ENCODE peak calls at places on chromosomes 1 and 21, in nine cellular contexts. K is upper lobe of right lung; N is H1; A is lung; H is CD8-positive, alpha-beta memory T cell; E is BE2C; C is tibial artery; U is IMR-90; T is esophagus squamous epithelium. B is an unnamed sample.
A peak's percentile ranks its signal among the peaks of the same experiment; 100 is the strongest.

GRCh38 chr1:62494137-62494536 is 57.3 kb downstream of the USP1 start:
- DNase-seq in K (no peak), N (no peak), A (no peak), H (no peak), E (no peak), C (no peak), U (no peak), T (no peak), B (no peak)

GRCh38 chr21:35743571-35743970 is 316.8 kb downstream of the SETD4 start:
- DNase-seq in K (no peak), N (no peak), A (no peak), H (no peak), E (no peak), C (no peak), U (peak; percentile 51), T (no peak), B (no peak)

GRCh38 chr1:98660941-98661543 is 479 bp upstream of the SNX7 start:
- DNase-seq in K (no peak), N (no peak), A (no peak), H (no peak), E (no peak), C (no peak), U (peak; percentile 2), T (no peak), B (no peak)

GRCh38 chr1:14345925-14346550 is 252.4 kb upstream of the KAZN start:
- DNase-seq in K (no peak), N (no peak), A (no peak), H (no peak), E (no peak), C (no peak), U (no peak), T (no peak), B (no peak)

GRCh38 chr1:164719676-164720075 is 160.7 kb downstream of the PBX1 start:
- DNase-seq in K (no peak), N (no peak), A (no peak), H (no peak), E (no peak), C (no peak), U (no peak), T (no peak), B (no peak)

GRCh38 chr1:209434631-209435217 is 148.8 kb upstream of the CAMK1G start:
- DNase-seq in K (no peak), N (no peak), A (no peak), H (no peak), E (no peak), C (no peak), U (no peak), T (no peak), B (no peak)

GRCh38 chr1:16212251-16212961 is at the start of gene ARHGEF19:
- DNase-seq in K (peak; percentile 88), N (peak; percentile 87), A (peak; percentile 80), H (no peak), E (no peak), C (no peak), U (no peak), T (no peak), B (peak; percentile 66)

GRCh38 chr1:193971595-193971994 is 785.2 kb upstream of the B3GALT2 start:
- DNase-seq in K (no peak), N (no peak), A (no peak), H (no peak), E (no peak), C (no peak), U (peak; percentile 61), T (no peak), B (no peak)

GRCh38 chr1:104671684-104672353 is 922.1 kb downstream of the AMY1C start:
- DNase-seq in K (no peak), N (no peak), A (no peak), H (no peak), E (no peak), C (no peak), U (no peak), T (no peak), B (peak; percentile 4)

GRCh38 chr1:180415985-180416633 is 86.3 kb downstream of the ACBD6 start:
- DNase-seq in K (no peak), N (no peak), A (no peak), H (no peak), E (no peak), C (no peak), U (peak; percentile 55), T (no peak), B (peak; percentile 16)

GRCh38 chr1:203627819-203628184 is 1.2 kb downstream of the ATP2B4 start:
- DNase-seq in K (no peak), N (no peak), A (peak; percentile 38), H (no peak), E (no peak), C (peak; percentile 51), U (no peak), T (no peak), B (peak; percentile 43)

GRCh38 chr1:203308205-203309114 is 3.1 kb downstream of the BTG2 start:
- DNase-seq in K (no peak), N (no peak), A (no peak), H (no peak), E (no peak), C (peak; percentile 20), U (no peak), T (no peak), B (peak; percentile 28)

GRCh38 chr1:151526735-151527520 is 13.2 kb upstream of the TUFT1 start:
- DNase-seq in K (no peak), N (no peak), A (no peak), H (no peak), E (peak; percentile 63), C (no peak), U (no peak), T (no peak), B (no peak)

GRCh38 chr1:23210351-23210785 is 6.9 kb downstream of the HTR1D start:
- DNase-seq in K (no peak), N (peak; percentile 65), A (no peak), H (no peak), E (no peak), C (no peak), U (no peak), T (no peak), B (no peak)

GRCh38 chr1:203002951-203003350 is 4.2 kb upstream of the TMEM183A start:
- DNase-seq in K (no peak), N (no peak), A (no peak), H (no peak), E (no peak), C (no peak), U (no peak), T (no peak), B (no peak)

GRCh38 chr1:56477164-56478111 is 101.9 kb downstream of the PLPP3 start:
- DNase-seq in K (peak; percentile 89), N (peak; percentile 67), A (peak; percentile 74), H (no peak), E (peak; percentile 19), C (peak; percentile 67), U (peak; percentile 65), T (no peak), B (peak; percentile 61)

GRCh38 chr21:28827422-28827821 is 165.3 kb downstream of the LTN1 start:
- DNase-seq in K (no peak), N (no peak), A (no peak), H (no peak), E (no peak), C (no peak), U (peak; percentile 46), T (no peak), B (no peak)

GRCh38 chr1:64183985-64184440 is 19.4 kb upstream of the UBE2U start:
- DNase-seq in K (no peak), N (no peak), A (no peak), H (no peak), E (no peak), C (no peak), U (peak; percentile 93), T (no peak), B (no peak)

GRCh38 chr1:82065917-82066316 is 265.2 kb downstream of the ADGRL2 start:
- DNase-seq in K (no peak), N (no peak), A (no peak), H (no peak), E (no peak), C (no peak), U (no peak), T (no peak), B (no peak)

GRCh38 chr1:167563579-167564246 is 10.2 kb upstream of the CREG1 start:
- DNase-seq in K (no peak), N (no peak), A (no peak), H (no peak), E (peak; percentile 55), C (peak; percentile 51), U (no peak), T (no peak), B (peak; percentile 23)

DNA sequence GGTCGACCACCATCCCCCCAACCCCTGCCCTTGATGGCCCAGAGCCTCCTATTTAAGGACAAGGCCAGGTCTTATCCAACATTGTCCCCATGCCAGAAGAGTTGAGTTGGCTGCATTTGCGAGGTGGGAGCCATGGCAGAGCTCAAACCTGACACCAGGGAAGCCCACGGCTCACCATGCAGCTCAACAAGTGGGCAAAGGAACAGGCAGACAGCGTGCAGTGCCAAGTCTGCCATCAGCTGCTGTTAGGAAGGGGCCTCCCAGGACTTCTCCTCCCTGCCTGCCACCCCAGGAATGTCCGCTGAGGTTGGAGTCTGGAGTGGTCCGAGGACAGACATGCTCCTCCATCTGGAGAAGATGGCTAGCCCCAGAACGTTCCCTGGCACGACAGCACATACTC is 19.9 kb downstream of the SLC45A3 start:
- DNase-seq in K (peak; percentile 52), N (no peak), A (no peak), H (no peak), E (no peak), C (no peak), U (no peak), T (no peak), B (no peak)
- H3K4me1 ChIP-seq in K (peaks cover 3% of the 10 kb centered on the region), N (peaks cover 9% of the 10 kb centered on the region), A (no peaks in the 10 kb centered on the region), H (no peaks in the 10 kb centered on the region), E (no peaks in the 10 kb centered on the region), C (peaks cover 3% of the 10 kb centered on the region), U (peaks cover 7% of the 10 kb centered on the region), T (peaks cover 11% of the 10 kb centered on the region), B (no peaks in the 10 kb centered on the region)

DNA sequence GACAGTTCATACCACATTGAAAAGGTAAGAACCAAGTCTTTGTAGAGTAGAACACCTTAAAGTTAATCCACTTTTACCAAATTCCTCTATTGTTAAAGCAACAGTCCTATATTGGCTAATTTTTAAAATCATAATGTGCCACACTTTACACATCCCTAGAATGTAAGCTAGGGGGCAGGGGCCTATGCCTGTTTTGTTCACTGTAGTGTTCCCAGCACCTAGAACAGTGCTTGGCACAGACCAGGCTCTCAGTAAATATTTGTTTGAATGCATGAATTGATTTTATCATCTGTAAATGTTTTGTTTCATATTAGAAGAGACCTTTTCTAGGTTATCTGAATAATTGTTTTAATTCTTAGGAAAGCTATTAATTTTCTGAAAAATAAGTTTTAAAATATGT is 9.1 kb downstream of the SMAP2 start:
- DNase-seq in K (no peak), N (no peak), A (no peak), H (no peak), E (no peak), C (no peak), U (no peak), T (no peak), B (no peak)
- H3K4me3 ChIP-seq in K (no peak overlapping the region), N (no peak overlapping the region), A (no peak overlapping the region), H (peak overlapping the region; percentile 40), E (peak overlapping the region; percentile 6), C (no peak overlapping the region), U (no peak overlapping the region), T (no peak overlapping the region), B (no peak overlapping the region)

GRCh38 chr21:44713130-44713529 is 1.8 kb upstream of the TSPEAR start:
- DNase-seq in K (peak; percentile 32), N (peak; percentile 45), A (no peak), H (no peak), E (no peak), C (no peak), U (no peak), T (no peak), B (no peak)
- H3K4me1 ChIP-seq in K (peaks cover 8% of the 10 kb centered on the region), N (peaks cover 41% of the 10 kb centered on the region), A (no peaks in the 10 kb centered on the region), H (peaks cover 35% of the 10 kb centered on the region), E (no peaks in the 10 kb centered on the region), C (peaks cover 6% of the 10 kb centered on the region), U (peaks cover 1% of the 10 kb centered on the region), T (peaks cover 13% of the 10 kb centered on the region), B (peaks cover 24% of the 10 kb centered on the region)

GRCh38 chr1:6627031-6627430 is 2.4 kb downstream of the THAP3 start:
- DNase-seq in K (no peak), N (no peak), A (no peak), H (no peak), E (no peak), C (no peak), U (no peak), T (no peak), B (no peak)
- H3K4me3 ChIP-seq in K (no peak overlapping the region), N (no peak overlapping the region), A (no peak overlapping the region), H (no peak overlapping the region), E (no peak overlapping the region), C (no peak overlapping the region), U (no peak overlapping the region), T (no peak overlapping the region), B (no peak overlapping the region)